ENCODE peak calls at places on chromosomes 12 and 14, in four cellular contexts. R is CD4-positive, CD25-positive, alpha-beta regulatory T cell; H is prostate gland; Y is uterus. J is an unnamed sample. For H3K4me1, the result is how much of the 10 kb centered on the place peaks cover.

GRCh38 chr14:52458721-52459085 is 93.6 kb downstream of the TXNDC16 start:
- DNase-seq in R (no peak), H (no peak), Y (no peak), J (no peak)

GRCh38 chr14:28243600-28243999 is 523.0 kb upstream of the FOXG1 start:
- DNase-seq in R (no peak), H (no peak), Y (no peak), J (no peak)

GRCh38 chr12:43692064-43692463 is 66.5 kb downstream of the PUS7L start:
- DNase-seq in R (no peak), H (no peak), Y (no peak), J (no peak)

GRCh38 chr12:107511292-107511691 is 174.3 kb upstream of the PWP1 start:
- DNase-seq in R (no peak), H (no peak), Y (no peak), J (no peak)

GRCh38 chr12:8037046-8037663 is 4.6 kb downstream of the FOXJ2 start:
- DNase-seq in R (peak), H (no peak), Y (no peak), J (no peak)

GRCh38 chr12:58369576-58369975 is 428.2 kb downstream of the ATP23 start:
- DNase-seq in R (no peak), H (no peak), Y (no peak), J (no peak)

GRCh38 chr12:475286-475685 is 15.5 kb downstream of the B4GALNT3 start:
- DNase-seq in R (no peak), H (no peak), Y (no peak), J (no peak)

GRCh38 chr12:3076730-3077571 is at the start of gene TSPAN9:
- DNase-seq in R (peak), H (peak), Y (peak), J (peak)

GRCh38 chr12:10385181-10385613 is 4.6 kb downstream of the KLRK1 start:
- DNase-seq in R (no peak), H (no peak), Y (no peak), J (no peak)

GRCh38 chr12:59113831-59114273 is 193.5 kb upstream of the LRIG3 start:
- DNase-seq in R (peak), H (peak), Y (peak), J (no peak)

GRCh38 chr12:130482448-130482847 is 144.8 kb downstream of the PIWIL1 start:
- DNase-seq in R (no peak), H (no peak), Y (no peak), J (no peak)

GRCh38 chr12:131422185-131422515 is 288.7 kb upstream of the SFSWAP start:
- DNase-seq in R (no peak), H (no peak), Y (no peak), J (peak)

GRCh38 chr14:92135269-92135668 is 13.5 kb downstream of the CPSF2 start:
- DNase-seq in R (peak), H (no peak), Y (no peak), J (no peak)

GRCh38 chr12:69934011-69934410 is 109.0 kb downstream of the MYRFL start:
- DNase-seq in R (no peak), H (no peak), Y (no peak), J (no peak)

GRCh38 chr12:117045175-117045997 is 53.8 kb downstream of the TESC start:
- DNase-seq in R (no peak), H (no peak), Y (no peak), J (no peak)

GRCh38 chr12:76820888-76821482 is 57.1 kb downstream of the ZDHHC17 start:
- DNase-seq in R (no peak), H (peak), Y (no peak), J (no peak)

GRCh38 chr14:34843011-34843554 is 32.1 kb downstream of the BAZ1A start:
- DNase-seq in R (peak), H (peak), Y (no peak), J (no peak)

GRCh38 chr12:66240106-66240820 is 51.2 kb downstream of the IRAK3 start:
- DNase-seq in R (no peak), H (no peak), Y (no peak), J (no peak)

GRCh38 chr12:130199536-130200390 is 37.5 kb downstream of the FZD10 start:
- DNase-seq in R (no peak), H (no peak), Y (no peak), J (no peak)

GRCh38 chr12:2562400-2562799 is 232.4 kb upstream of the FKBP4 start:
- DNase-seq in R (no peak), H (no peak), Y (no peak), J (no peak)

GRCh38 chr14:36655963-36656768 is 5.5 kb upstream of the PAX9 start:
- DNase-seq in R (peak), H (no peak), Y (no peak), J (no peak)

GRCh38 chr14:53389207-53389606 is 236.1 kb upstream of the DDHD1 start:
- DNase-seq in R (no peak), H (no peak), Y (no peak), J (no peak)

GRCh38 chr14:57732886-57733285 is 133.0 kb downstream of the SLC35F4 start:
- DNase-seq in R (no peak), H (no peak), Y (no peak), J (no peak)

GRCh38 chr14:101035466-101036225 is 132.1 kb upstream of the RTL1 start:
- DNase-seq in R (no peak), H (no peak), Y (peak), J (peak)

GRCh38 chr14:32986791-32987545 is 48.3 kb downstream of the NPAS3 start:
- DNase-seq in R (no peak), H (no peak), Y (no peak), J (no peak)

GRCh38 chr14:93103392-93104080 is 12.2 kb downstream of the ITPK1 start:
- DNase-seq in R (peak), H (no peak), Y (no peak), J (peak)

GRCh38 chr14:54046250-54046649 is 89.6 kb upstream of the BMP4 start:
- DNase-seq in R (no peak), H (no peak), Y (no peak), J (no peak)

GRCh38 chr14:99230271-99231141 is 41.5 kb downstream of the BCL11B start:
- DNase-seq in R (peak), H (peak), Y (no peak), J (peak)

GRCh38 chr12:9344540-9344939 is 136.3 kb upstream of the PZP start:
- DNase-seq in R (no peak), H (no peak), Y (no peak), J (no peak)

GRCh38 chr14:73742520-73743238 is 28.5 kb upstream of the PNMA1 start:
- DNase-seq in R (no peak), H (no peak), Y (no peak), J (no peak)

GRCh38 chr12:21774358-21775129 is at the start of gene KCNJ8:
- DNase-seq in R (peak), H (peak), Y (peak), J (peak)

DNA sequence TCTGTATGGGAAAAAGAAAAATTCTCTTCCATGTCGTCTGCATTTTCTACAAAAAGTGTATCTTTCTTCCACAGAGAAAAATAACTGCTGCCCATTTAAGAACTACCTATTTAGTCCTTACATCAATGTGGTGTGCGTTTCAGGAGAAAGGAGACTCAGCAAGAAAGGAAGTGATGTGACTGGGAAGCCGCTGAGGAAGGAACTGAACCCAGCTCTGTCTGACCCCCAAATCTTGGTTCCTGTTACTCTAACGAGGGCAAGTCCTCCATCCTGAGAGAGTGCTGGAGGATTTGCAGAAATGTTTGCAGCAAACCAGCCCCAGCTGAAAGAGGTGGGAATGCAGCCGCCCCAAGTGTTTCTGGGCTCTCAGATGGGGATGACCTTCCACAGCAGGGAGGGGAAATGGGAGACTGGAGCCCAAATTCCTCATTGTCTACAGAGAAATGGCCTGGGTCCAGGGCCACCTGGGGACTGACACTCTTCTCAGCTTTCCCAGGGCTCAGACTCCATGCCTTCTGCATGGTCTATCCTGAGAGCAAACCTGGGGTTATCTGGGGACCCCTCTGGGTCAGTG is 6.7 kb upstream of the MLEC start:
- DNase-seq in R (no peak), H (no peak), Y (no peak), J (no peak)
- H3K27ac ChIP-seq in R (no peak), H (no peak), Y (no peak), J (peak)

DNA sequence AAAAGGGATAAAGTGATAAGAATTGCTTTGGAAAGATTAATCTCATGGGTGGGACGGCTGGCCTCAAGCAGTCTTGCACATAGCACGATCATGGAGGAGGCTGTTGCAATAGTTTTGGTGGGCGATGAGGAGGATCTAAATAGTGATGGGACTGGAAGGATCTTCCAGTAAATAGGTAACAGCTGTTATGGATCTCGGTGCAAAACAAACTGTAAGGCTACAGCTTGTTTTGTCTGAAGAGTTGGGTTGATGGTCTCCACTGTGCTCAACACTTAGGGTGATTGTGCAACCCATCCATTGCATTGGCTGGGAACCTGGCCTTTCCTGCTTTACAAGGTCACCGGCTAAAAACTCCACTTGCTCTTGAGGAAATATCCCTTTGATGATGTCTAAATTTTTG is 21.0 kb downstream of the IGF1 start:
- DNase-seq in R (no peak), H (no peak), Y (no peak), J (no peak)
- H3K4me3 ChIP-seq in R (no peak), H (no peak), Y (no peak), J (no peak)

GRCh38 chr12:6234906-6235305 is 34.7 kb downstream of the CD9 start:
- DNase-seq in R (no peak), H (no peak), Y (no peak), J (no peak)
- H3K4me1 ChIP-seq in R (under half), H (half or more), Y (under half), J (under half)

GRCh38 chr12:128339121-128339520 is 72.2 kb downstream of the TMEM132C start:
- DNase-seq in R (no peak), H (no peak), Y (peak), J (no peak)
- H3K27ac ChIP-seq in R (no peak), H (no peak), Y (peak), J (no peak)

DNA sequence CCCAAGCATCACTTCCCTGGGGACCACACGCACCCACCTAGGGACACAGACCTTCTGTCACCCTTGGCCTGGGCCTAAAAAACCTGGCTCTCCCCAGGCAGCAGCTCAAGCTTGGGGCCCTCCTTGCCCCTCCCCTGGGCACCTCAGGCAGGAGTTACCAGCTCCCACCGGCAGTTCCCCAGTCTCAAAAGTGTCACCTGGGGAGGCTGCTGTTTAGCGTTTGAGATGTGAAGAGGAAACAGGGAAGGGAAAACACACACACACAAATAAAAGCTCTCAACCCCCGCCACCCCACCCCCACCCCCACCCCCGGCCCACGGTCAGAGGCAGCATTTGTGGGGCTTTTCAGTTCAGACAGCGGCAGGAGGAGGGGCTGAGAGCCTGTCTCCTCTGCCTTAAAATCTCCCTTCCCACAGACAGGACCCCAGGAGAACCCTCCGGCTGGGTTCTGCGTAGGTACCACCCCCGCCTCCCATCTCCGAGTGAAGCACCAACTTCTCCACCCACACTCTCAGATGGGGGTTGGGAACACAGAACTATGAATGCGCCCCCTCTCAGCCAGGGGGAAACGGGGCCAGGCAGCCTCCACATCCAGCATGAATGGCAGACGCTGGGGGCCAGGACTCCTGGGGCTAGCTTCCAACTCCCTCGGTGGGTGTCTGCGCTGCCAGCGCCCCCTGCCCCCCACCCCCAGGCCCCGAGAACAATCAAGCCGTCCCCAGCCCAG is 3.0 kb downstream of the NCOR2 start:
- DNase-seq in R (no peak), H (no peak), Y (no peak), J (no peak)
- H3K4me3 ChIP-seq in R (no peak), H (peak), Y (peak), J (no peak)

GRCh38 chr12:32466187-32466586 is 66.8 kb downstream of the FGD4 start:
- DNase-seq in R (no peak), H (no peak), Y (no peak), J (no peak)
- H3K4me1 ChIP-seq in R (under half), H (under half), Y (under half), J (under half)

DNA sequence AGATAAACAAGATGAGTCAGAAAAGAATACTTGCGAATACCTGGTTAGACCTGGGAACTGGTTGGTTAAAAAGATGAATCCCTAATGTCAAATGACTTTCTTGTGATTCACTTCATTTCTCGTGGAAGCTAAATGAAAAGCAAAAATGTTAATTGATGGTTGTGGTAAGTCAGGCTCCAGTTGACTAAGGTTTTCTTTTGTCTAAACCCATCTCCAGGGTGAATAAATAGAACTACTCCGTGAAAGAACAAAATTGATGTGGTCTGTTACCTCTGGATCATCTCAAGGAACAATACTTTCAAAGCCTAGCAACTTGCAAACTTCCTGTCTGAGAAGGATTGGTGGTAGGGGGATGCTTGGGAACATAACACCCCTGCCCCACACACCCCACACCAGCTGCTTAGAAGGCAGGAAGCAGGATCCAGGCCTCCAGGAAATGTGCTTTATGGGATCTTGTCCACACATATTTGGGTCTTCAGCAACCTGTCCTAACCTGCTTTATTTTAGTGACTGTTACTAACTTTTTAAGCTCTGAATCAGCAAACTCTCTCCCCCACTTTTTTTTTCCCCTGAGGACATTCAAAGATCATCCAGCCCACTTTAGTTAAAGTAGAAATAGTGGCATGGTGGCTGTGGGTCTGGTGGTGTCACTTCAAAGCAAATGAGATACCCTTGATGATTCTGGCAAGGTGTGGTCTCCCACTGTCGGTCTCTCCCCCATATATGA is 60.4 kb upstream of the PTHLH start:
- DNase-seq in R (no peak), H (no peak), Y (no peak), J (no peak)
- H3K27ac ChIP-seq in R (no peak), H (no peak), Y (no peak), J (no peak)

DNA sequence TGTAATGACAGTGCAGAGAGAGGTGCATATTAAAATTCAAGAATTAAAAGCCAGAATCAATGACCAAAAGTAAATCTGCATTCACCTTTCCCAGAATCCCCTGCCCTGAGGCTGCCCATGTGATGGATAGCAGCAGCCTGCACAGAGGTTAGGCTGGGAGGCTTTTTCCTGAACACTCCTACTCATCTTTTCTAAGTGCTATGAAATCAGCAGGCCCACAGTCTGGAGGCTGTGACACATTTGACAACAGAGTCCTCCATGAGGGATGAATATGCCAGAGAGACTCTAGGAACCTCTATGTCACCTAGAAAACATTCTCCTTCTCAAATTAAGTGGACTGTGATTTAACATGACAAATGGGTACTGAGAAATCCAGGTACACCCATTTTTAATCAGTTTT is 115.2 kb downstream of the RTN1 start:
- DNase-seq in R (no peak), H (no peak), Y (no peak), J (no peak)
- H3K4me3 ChIP-seq in R (no peak), H (no peak), Y (no peak), J (no peak)